ENCODE peak calls at places on chromosomes 3 and 15, in nine cellular contexts. K is pancreas, H is psoas muscle, F is GM23338, W is HFF-Myc, S is body of pancreas, Z is tibial artery, I is A549, B is cardiac fibroblast. C is an unnamed sample.

GRCh38 chr3:188446014-188446413 is 292.1 kb downstream of the LPP start:
- DNase-seq in K (no peak), H (no peak), F (no peak), W (no peak), S (no peak), Z (no peak), I (no peak), B (no peak), C (no peak)

GRCh38 chr15:27704939-27705514 is 394.1 kb downstream of the OCA2 start:
- DNase-seq in K (no peak), H (no peak), F (no peak), W (no peak), S (no peak), Z (no peak), I (no peak), B (no peak), C (no peak)

GRCh38 chr3:52848617-52849016 is 13.8 kb upstream of the MUSTN1 start:
- DNase-seq in K (no peak), H (peak), F (no peak), W (peak), S (no peak), Z (no peak), I (no peak), B (peak), C (no peak)

GRCh38 chr15:78726870-78727551 is 84.3 kb downstream of the ADAMTS7 start:
- DNase-seq in K (no peak), H (no peak), F (peak), W (no peak), S (peak), Z (no peak), I (peak), B (no peak), C (peak)

GRCh38 chr3:40268708-40269524 is 40.6 kb upstream of the EIF1B start:
- DNase-seq in K (no peak), H (no peak), F (no peak), W (no peak), S (no peak), Z (no peak), I (no peak), B (no peak), C (no peak)

GRCh38 chr3:194298331-194299227 is 52.5 kb downstream of the CPN2 start:
- DNase-seq in K (no peak), H (no peak), F (no peak), W (no peak), S (no peak), Z (peak), I (no peak), B (no peak), C (no peak)

GRCh38 chr3:16913264-16913580 is 28.5 kb downstream of the PLCL2 start:
- DNase-seq in K (no peak), H (no peak), F (no peak), W (no peak), S (no peak), Z (no peak), I (no peak), B (no peak), C (no peak)

GRCh38 chr15:88800026-88800425 is 3.2 kb upstream of the ACAN start:
- DNase-seq in K (no peak), H (no peak), F (no peak), W (no peak), S (no peak), Z (no peak), I (no peak), B (peak), C (no peak)

GRCh38 chr3:141336672-141337522 is 31.4 kb upstream of the ZBTB38 start:
- DNase-seq in K (no peak), H (no peak), F (no peak), W (no peak), S (peak), Z (no peak), I (no peak), B (peak), C (no peak)

GRCh38 chr3:124409650-124410275 is 320.5 kb upstream of the UMPS start:
- DNase-seq in K (no peak), H (no peak), F (peak), W (peak), S (no peak), Z (no peak), I (peak), B (no peak), C (no peak)

GRCh38 chr15:65937476-65937875 is 68.2 kb downstream of the RAB11A start:
- DNase-seq in K (no peak), H (no peak), F (no peak), W (no peak), S (peak), Z (no peak), I (no peak), B (no peak), C (no peak)

DNA sequence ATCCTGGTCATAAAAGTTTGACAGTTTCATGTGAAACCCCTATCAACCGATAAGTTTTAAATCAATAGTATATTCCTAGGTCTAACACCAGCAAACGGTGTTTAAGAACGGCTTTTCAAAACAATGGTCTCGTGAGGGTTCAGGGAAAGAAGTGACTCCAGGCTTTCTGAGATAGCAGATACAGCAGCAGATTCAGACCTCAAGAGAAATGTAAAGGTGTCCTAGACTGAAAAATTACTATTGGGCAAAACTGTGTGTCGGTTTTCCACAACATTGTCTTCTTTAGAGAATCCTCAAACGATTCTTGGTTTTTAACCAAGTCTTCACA is 1.3 kb downstream of the SETD2 start:
- DNase-seq in K (no peak), H (no peak), F (no peak), W (no peak), S (no peak), Z (no peak), I (peak), B (no peak), C (no peak)
- H3K4me3 ChIP-seq in K (peak), H (peak), F (peak), W (peak), S (peak), Z (peak), I (peak), B (peak), C (peak)

DNA sequence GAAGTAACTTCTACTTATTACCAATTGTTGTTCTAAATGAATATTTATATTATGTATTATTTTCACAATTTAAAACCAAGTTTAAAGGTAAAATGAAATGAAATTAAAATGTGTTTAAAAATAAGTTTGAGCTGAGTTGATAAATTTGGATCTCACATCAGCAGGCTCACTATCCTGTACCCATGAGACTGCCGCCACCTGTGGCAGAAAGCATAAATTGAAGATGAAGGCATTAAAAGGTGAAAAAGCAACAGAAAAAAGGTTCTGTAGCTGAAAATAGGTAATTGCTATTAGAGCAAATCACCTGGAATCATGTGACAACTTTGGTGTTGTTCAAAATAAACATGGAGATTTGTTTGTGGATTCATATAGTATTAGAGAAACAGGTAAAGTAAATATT is 133.0 kb upstream of the CADM2 start:
- DNase-seq in K (no peak), H (no peak), F (peak), W (no peak), S (no peak), Z (no peak), I (no peak), B (no peak), C (no peak)
- TF ChIP-seq CTCF in K (no peak), H (no peak), F (peak), W (no peak), S (no peak), Z (no peak), I (no peak), B (no peak), C (no peak)

GRCh38 chr3:95048564-95048963 is 985.7 kb downstream of the NSUN3 start:
- DNase-seq in K (no peak), H (no peak), F (no peak), W (no peak), S (no peak), Z (no peak), I (no peak), B (no peak), C (no peak)
- H3K4me3 ChIP-seq in K (no peak), H (no peak), F (no peak), W (no peak), S (no peak), Z (no peak), I (no peak), B (no peak), C (no peak)

DNA sequence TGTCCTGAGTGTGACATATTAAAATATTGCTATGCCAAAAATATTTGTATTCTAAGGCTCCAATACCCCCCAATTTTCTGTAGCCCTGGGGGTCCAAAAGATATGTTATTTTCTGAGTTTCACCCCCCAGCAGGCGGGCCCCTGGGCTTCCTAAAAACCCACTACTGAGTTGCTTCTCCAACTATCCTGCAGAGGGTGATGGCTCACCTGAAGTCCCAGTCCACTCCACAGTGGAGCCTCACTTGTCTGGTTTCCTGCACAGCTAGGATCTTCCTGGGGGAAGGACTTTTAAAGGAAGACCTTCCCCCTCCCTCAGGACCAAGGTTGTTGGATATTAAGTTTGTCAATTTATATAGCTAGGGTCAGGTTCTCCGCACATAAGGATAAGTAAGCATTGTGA is 1181.4 kb downstream of the ROBO2 start:
- DNase-seq in K (no peak), H (no peak), F (peak), W (no peak), S (no peak), Z (no peak), I (no peak), B (no peak), C (no peak)
- TF ChIP-seq CTCF in K (no peak), H (no peak), F (peak), W (peak), S (no peak), Z (no peak), I (no peak), B (no peak), C (no peak)

DNA sequence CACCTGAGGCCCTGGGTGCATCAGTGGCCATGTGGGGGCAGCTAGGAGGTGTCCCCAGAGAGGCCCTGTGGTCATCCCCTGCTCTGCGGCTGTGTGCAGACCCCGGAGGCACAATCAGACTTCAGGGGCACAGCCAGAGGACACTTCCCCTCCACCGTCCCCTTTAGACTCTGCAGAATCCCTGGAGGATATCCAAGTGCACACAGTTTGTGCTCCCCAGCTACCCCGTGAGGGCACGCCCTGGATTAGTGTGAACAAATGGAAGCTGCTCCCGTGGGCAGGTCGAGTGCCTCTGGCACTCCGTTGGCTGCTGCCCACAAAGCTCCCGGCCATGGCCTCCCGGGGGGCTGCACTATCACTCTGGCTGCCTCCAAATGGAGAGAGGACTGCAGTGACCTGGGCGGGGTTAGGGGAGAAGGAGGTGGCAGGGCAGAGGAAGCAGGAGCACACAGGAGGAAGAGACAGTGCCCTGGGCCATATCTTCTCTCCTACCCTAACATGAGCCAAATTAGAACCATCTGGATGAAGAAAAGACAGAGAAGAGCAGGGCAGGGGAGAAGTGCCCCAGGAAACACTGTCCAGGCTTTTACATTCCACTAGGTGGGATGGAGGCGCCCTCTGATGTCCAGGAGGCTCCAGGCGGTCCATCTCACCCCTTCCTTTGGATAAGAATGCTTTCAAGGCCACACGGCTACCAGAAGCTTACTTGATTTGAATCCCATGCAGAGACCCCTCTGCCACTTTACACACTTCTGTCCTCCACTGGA is 29.5 kb upstream of the ACAD9 start:
- DNase-seq in K (no peak), H (no peak), F (peak), W (peak), S (no peak), Z (no peak), I (no peak), B (peak), C (no peak)
- H3K4me3 ChIP-seq in K (no peak), H (no peak), F (no peak), W (no peak), S (no peak), Z (no peak), I (no peak), B (no peak), C (no peak)

DNA sequence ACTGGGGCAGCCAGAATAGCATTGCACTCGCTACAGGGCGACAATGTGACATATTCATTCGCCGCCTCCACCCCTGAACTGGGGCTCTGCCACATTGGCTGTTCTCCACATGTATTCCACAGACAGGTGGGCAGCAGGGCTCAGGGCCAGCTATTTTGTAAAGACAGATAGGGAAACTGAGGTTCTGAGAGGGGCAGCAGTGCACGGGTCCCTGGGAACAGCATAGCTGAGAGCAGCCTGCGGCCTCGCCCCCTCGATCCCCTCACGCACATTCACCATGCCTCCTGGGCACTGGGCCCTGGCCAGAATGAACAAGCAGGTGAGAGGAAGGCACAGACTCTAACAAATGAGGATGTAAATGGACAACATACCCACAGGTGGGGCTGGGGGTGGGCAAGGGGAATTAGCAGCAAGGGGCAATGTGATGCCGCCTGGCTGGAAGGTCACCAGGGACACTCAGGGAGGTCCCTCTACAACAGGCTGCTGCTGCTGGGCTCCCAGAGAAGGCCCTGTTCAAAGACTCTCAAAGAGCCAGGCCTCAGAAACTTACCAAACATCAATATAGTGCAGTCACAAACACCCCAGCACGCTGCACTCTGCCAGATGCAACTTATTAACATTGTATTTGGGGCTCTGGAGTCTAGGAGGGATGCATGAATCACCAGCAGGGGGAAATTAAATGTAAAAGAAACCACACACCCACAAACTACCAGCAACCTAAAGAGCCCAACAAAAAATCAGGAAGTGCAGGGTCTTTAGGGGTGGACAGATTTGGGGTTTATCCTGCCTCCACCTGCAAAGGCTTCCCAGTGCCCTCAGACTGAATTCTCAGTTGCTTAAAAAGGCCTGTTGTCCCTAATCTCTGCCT is 74.8 kb upstream of the SPATA12 start:
- DNase-seq in K (no peak), H (no peak), F (peak), W (peak), S (no peak), Z (no peak), I (no peak), B (peak), C (no peak)
- TF ChIP-seq CTCF in K (no peak), H (no peak), F (peak), W (peak), S (no peak), Z (no peak), I (no peak), B (no peak), C (no peak)

DNA sequence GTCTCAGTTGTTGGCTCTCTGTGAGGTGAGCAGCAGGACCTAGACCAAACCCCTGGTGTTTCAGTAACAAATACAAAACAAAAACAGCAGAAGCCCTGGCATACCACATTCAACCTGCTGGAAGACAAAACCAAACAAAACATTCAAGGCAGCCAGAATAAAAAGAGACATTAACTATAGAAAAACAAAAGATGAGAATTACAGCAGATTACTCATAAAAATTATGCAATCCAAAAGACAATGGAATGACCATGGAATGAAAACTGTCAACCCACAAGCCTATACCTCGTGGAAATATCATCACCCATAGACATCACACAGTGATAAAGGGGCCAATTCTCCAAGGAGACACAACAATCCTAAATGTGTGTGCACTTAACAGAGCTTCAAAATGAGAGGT is 106.0 kb upstream of the IQSEC1 start:
- DNase-seq in K (no peak), H (no peak), F (no peak), W (no peak), S (no peak), Z (no peak), I (no peak), B (no peak), C (no peak)
- H3K4me3 ChIP-seq in K (no peak), H (no peak), F (no peak), W (no peak), S (no peak), Z (no peak), I (no peak), B (no peak), C (no peak)

DNA sequence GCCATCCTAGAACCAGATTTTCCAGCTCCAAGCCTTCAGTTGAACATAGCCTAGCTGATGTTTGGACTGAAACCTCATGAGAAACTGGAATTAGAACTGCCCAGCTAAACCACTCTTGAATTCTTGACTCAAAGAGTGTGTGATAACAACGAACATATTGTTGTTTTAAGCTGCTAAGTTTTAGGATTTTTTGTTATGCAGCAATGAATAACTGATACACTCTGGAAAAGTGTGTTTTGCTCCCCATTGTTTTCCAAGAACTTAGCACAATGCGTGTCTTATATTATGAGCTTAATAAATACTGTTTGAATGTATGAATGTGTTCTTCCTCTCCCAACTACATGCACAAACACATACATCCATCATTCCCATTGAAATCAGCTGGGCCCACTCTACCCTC is 379.6 kb downstream of the EDEM1 start:
- DNase-seq in K (no peak), H (no peak), F (no peak), W (no peak), S (no peak), Z (no peak), I (no peak), B (no peak), C (no peak)
- TF ChIP-seq CTCF in K (no peak), H (no peak), F (no peak), W (no peak), S (no peak), Z (no peak), I (no peak), B (no peak), C (no peak)

DNA sequence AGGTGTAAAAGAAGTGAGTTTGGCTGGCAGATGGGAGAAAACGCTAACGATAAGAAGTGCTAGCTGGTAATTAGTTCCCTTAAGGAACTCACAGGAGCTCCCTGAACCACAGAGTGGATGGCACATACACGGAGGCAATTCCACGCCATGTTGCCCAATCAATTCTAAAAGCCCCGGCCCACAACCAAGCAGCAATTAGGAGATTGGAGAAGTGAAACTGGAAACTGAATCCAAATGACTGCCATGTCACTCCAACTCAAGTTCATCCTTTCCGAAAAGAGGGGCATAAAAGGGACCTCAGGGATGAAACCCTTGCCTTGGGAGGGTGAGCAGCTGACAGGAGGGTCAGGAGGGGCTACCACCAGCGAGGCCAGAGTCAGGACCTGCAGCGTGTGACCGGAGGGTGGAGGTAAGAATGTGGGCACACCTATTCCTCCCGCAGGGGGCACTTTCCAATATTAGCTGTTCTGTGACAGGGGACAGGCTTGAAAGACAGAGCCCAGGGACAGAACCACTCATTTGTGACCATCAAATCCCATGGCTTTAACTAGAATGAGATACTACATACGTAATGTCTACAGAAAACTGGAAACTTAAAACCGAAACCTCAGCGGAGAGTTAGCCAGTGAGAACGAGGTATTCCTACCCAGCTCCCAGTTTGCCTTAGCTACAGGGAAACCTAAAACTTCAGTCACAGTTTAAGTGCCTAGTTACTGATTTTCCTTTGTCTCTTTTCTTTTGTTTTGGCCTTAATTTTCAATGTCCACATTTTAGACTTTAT is 95.3 kb upstream of the OXTR start:
- DNase-seq in K (no peak), H (no peak), F (no peak), W (no peak), S (peak), Z (no peak), I (no peak), B (no peak), C (no peak)
- H3K4me3 ChIP-seq in K (no peak), H (peak), F (no peak), W (no peak), S (no peak), Z (no peak), I (no peak), B (no peak), C (no peak)